ENCODE peak calls at places on chromosomes 12 and 14, in nine cellular contexts. O is fibroblast of lung, G is endodermal cell, M is mesendoderm, P is mesenchymal stem cell, K is H1, Q is GM23248, Z is DND-41, C is neuronal stem cell. L is an unnamed sample.

GRCh38 chr14:50668008-50668851 is at the start of gene SAV1:
- DNase-seq in O (peak), K (no peak), M (peak), G (peak), C (peak), Q (peak), P (peak), Z (peak), L (peak)

GRCh38 chr14:59060841-59061240 is 127.6 kb upstream of the DAAM1 start:
- DNase-seq in C (no peak), Q (no peak), Z (no peak), K (no peak), G (no peak), P (no peak), O (peak), M (no peak), L (no peak)

GRCh38 chr14:102096569-102097188 is 9.8 kb upstream of the HSP90AA1 start:
- DNase-seq in C (peak), O (peak), Q (peak), Z (peak), G (peak), M (peak), K (no peak), P (peak), L (peak)

GRCh38 chr14:72476657-72477499 is 417.0 kb downstream of the DPF3 start:
- DNase-seq in K (peak), O (peak), C (no peak), G (peak), Z (peak), P (peak), M (peak), Q (peak), L (peak)

GRCh38 chr12:6262211-6262610 is 48.3 kb upstream of the PLEKHG6 start:
- DNase-seq in K (no peak), G (peak), M (no peak), P (no peak), Q (no peak), O (no peak), C (no peak), Z (no peak), L (no peak)

GRCh38 chr12:40253936-40254335 is 29.1 kb downstream of the LRRK2 start:
- DNase-seq in K (no peak), C (no peak), G (no peak), Z (no peak), M (no peak), Q (peak), P (no peak), O (peak), L (peak)

GRCh38 chr14:106610691-106611090 is 1084.3 kb downstream of the TMEM121 start:
- DNase-seq in G (no peak), Z (peak), C (no peak), M (no peak), K (no peak), P (no peak), Q (no peak), O (no peak), L (no peak)

GRCh38 chr14:26685401-26685800 is 87.6 kb upstream of the NOVA1 start:
- DNase-seq in P (no peak), Q (no peak), M (no peak), K (no peak), O (no peak), C (no peak), Z (no peak), G (no peak), L (no peak)

GRCh38 chr12:1552978-1553471 is 41.4 kb downstream of the FBXL14 start:
- DNase-seq in Q (peak), K (no peak), C (no peak), M (no peak), Z (no peak), G (peak), P (peak), O (no peak), L (peak)

GRCh38 chr14:92122351-92122677 is 545 bp downstream of the CPSF2 start:
- DNase-seq in O (peak), Z (no peak), P (peak), M (peak), G (no peak), K (no peak), Q (peak), C (peak), L (peak)

GRCh38 chr14:104709387-104710019 is 14.5 kb upstream of the ADSS1 start:
- DNase-seq in Z (no peak), M (no peak), K (no peak), Q (no peak), C (no peak), P (no peak), G (no peak), O (no peak), L (no peak)

GRCh38 chr12:119463211-119463914 is 128.8 kb downstream of the CCDC60 start:
- DNase-seq in Z (no peak), C (no peak), O (no peak), Q (no peak), P (no peak), K (no peak), G (no peak), M (no peak), L (no peak)

GRCh38 chr14:68307769-68308168 is 485.1 kb downstream of the ZFP36L1 start:
- DNase-seq in M (no peak), Z (no peak), K (no peak), O (no peak), C (no peak), Q (peak), G (no peak), P (no peak), L (peak)

GRCh38 chr12:13165578-13166120 is 30.9 kb upstream of the EMP1 start:
- DNase-seq in P (peak), Z (peak), K (no peak), G (peak), Q (peak), O (peak), M (peak), C (no peak), L (peak)

GRCh38 chr14:31388687-31389413 is 31.5 kb downstream of the HEATR5A start:
- DNase-seq in Q (peak), M (no peak), G (no peak), Z (no peak), C (no peak), O (no peak), P (peak), K (no peak), L (peak)

GRCh38 chr12:120674172-120674571 is 12.8 kb upstream of the MLEC start:
- DNase-seq in P (no peak), M (no peak), K (no peak), O (no peak), C (no peak), Q (no peak), Z (no peak), G (no peak), L (no peak)

GRCh38 chr12:79988368-79988767 is 53.5 kb upstream of the PPP1R12A start:
- DNase-seq in G (no peak), M (no peak), Z (no peak), C (no peak), P (peak), K (no peak), Q (peak), O (peak), L (peak)

GRCh38 chr14:90019824-90020523 is 41.8 kb upstream of the KCNK13 start:
- DNase-seq in Z (no peak), K (no peak), O (no peak), C (no peak), Q (peak), G (no peak), P (no peak), M (no peak), L (no peak)

GRCh38 chr14:37464192-37464858 is 130.7 kb downstream of the FOXA1 start:
- DNase-seq in Q (no peak), K (no peak), M (no peak), Z (no peak), O (no peak), C (no peak), P (no peak), G (no peak), L (no peak)

GRCh38 chr14:34134484-34134883 is 183.6 kb upstream of the EGLN3 start:
- DNase-seq in K (no peak), G (no peak), P (no peak), M (no peak), Q (no peak), C (no peak), Z (no peak), O (no peak), L (no peak)

GRCh38 chr12:124835652-124836410 is 27.8 kb downstream of the SCARB1 start:
- DNase-seq in P (no peak), M (no peak), O (no peak), C (no peak), Q (no peak), K (no peak), G (no peak), Z (no peak), L (no peak)

GRCh38 chr12:7937867-7938506 is 2.0 kb upstream of the SLC2A3 start:
- DNase-seq in O (peak), Z (peak), P (peak), G (no peak), C (no peak), Q (peak), K (no peak), M (peak), L (no peak)

GRCh38 chr12:442235-442884 is 17.4 kb upstream of the B4GALNT3 start:
- DNase-seq in M (peak), Z (peak), C (peak), O (peak), P (peak), G (peak), Q (peak), K (no peak), L (peak)

GRCh38 chr12:75779891-75780501 is 251.6 kb downstream of the PHLDA1 start:
- DNase-seq in M (peak), C (peak), Z (no peak), G (no peak), P (no peak), K (no peak), Q (no peak), O (no peak), L (no peak)

GRCh38 chr12:88206636-88207035 is 64.5 kb downstream of the TMTC3 start:
- DNase-seq in P (peak), M (no peak), K (no peak), G (no peak), Z (no peak), C (no peak), Q (peak), O (no peak), L (peak)

GRCh38 chr14:101972126-101972785 is 7.9 kb downstream of the DYNC1H1 start:
- DNase-seq in Z (no peak), K (no peak), Q (peak), G (peak), P (peak), M (peak), O (peak), C (no peak), L (peak)

GRCh38 chr14:51533160-51533559 is 118.5 kb upstream of the FRMD6 start:
- DNase-seq in P (peak), Q (peak), K (no peak), Z (no peak), O (peak), G (no peak), C (no peak), M (no peak), L (peak)

GRCh38 chr12:51371295-51371953 is 19.8 kb downstream of the GALNT6 start:
- DNase-seq in M (peak), O (peak), C (peak), K (peak), P (peak), G (peak), Q (peak), Z (no peak), L (peak)

GRCh38 chr12:55741978-55742377 is 944 bp upstream of the GDF11 start:
- DNase-seq in K (no peak), Z (no peak), Q (no peak), O (no peak), C (no peak), P (no peak), M (no peak), G (no peak), L (no peak)

DNA sequence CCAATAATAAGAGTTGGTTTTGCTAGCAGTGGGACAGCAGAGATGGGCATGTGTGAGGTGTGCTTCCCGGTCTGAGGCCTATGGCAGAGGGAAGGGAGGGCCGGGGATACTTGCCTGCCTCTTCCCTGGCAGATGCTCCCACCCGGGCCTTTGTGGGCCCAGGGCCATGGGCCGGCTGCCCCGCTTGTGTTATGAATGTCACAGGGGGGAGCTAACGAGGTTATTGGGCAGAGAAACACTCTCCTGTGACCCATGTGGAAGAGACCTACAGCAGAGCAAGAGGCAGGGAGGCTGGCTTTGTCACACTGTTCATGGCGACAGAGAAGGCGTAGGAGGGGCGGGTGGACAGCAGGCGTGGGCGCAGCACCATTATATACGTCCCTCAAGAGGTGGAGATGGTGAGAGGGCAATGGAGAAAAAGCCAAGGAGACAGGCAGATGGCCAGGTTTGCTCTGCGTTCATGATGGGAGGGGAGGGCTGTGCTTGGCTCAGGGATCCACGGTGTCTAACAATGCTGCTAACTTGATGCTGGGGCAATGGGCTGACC is 13.3 kb downstream of the CCND2 start:
- DNase-seq in Q (no peak), Z (no peak), M (no peak), K (no peak), P (no peak), C (no peak), G (peak), O (no peak), L (no peak)
- H3K9ac ChIP-seq in Q (no peak), Z (no peak), M (no peak), K (no peak), P (no peak), C (no peak), G (no peak), O (no peak), L (no peak)

GRCh38 chr14:93788557-93789365 is 476 bp upstream of the PRIMA1 start:
- DNase-seq in C (peak), Q (peak), O (no peak), Z (no peak), K (no peak), P (no peak), M (peak), G (peak), L (no peak)
- H3K9ac ChIP-seq in C (peak), Q (no peak), O (no peak), Z (no peak), K (no peak), P (no peak), M (peak), G (peak), L (no peak)

DNA sequence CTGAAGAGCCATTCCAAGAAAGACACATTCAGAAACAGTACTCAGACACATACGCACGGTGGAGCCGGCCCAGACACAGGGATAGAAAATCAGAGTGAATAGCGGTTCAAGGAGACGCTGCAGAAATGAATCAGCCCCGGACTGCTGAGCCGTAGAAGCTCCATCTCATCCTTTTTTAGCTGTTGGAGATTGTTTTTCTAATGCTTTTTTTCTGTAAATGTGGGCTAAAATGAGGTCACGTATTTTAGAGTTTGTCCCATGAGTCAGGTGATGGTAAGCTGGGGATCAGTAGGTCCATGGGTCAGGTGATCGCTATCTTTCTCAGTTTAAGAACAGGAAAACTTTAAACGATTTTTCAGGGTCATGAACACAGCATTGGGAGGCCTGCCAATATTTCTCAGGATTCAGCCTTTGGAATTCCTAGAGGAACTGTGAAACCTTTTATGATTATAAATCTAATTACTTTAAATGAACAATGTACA is 202.4 kb downstream of the ITPR2 start:
- DNase-seq in G (no peak), C (no peak), O (peak), Z (no peak), Q (peak), P (peak), M (no peak), K (no peak), L (peak)
- H3K9ac ChIP-seq in G (no peak), C (no peak), O (no peak), Z (no peak), Q (no peak), P (peak), M (no peak), K (no peak), L (peak)

GRCh38 chr12:104180389-104180788 is 35.2 kb upstream of the TXNRD1 start:
- DNase-seq in Z (no peak), O (no peak), G (no peak), Q (no peak), M (no peak), P (no peak), K (no peak), C (no peak), L (no peak)

GRCh38 chr12:104175726-104176247 is 37.8 kb upstream of the NFYB start:
- DNase-seq in K (no peak), Q (no peak), Z (no peak), O (no peak), C (no peak), M (no peak), P (no peak), G (no peak), L (no peak)

GRCh38 chr12:104177663-104178501 is 37.7 kb upstream of the TXNRD1 start:
- DNase-seq in C (no peak), Q (peak), P (peak), O (peak), K (no peak), M (peak), G (no peak), Z (peak), L (peak)

GRCh38 chr12:104181313-104181712 is 34.3 kb upstream of the TXNRD1 start:
- DNase-seq in O (peak), C (no peak), Q (peak), G (peak), Z (no peak), K (no peak), P (no peak), M (no peak), L (peak)

DNA sequence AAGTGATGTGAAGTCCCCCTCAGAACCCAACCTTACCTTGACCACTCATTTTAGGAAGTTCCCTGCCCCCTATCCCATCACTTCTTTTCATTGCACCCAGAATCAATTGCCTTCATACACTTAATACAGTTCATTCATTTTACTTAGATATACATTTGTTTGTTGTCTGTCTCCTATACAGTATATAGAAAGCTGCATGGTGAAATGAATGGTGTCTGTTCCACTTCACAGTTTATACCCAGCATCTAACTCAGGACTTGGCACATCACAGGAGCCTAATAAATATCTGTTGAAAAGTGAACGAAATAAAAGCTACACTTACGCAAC is 38.3 kb upstream of the TXNRD1 start:
- DNase-seq in G (no peak), K (no peak), P (no peak), M (no peak), O (no peak), Z (no peak), C (no peak), Q (no peak), L (no peak)
- H3K9ac ChIP-seq in G (no peak), K (no peak), P (peak), M (no peak), O (no peak), Z (no peak), C (no peak), Q (peak), L (peak)

DNA sequence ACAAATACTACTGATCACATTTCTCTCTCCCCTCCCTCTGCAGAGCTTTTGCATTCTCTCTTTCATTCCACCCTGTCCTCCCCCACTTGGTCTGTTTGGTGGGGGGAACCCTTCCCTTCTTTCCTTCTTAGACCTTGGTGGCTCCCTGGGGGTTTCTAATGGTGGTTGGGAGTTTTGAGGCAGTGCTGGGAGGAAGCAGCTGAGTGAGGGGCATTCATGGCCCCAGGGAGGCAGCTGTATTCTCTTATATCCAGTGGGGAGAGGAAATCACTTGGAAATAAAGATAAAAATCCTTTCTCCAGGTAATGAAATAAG is 13.3 kb downstream of the NGDN start:
- DNase-seq in Z (no peak), G (no peak), P (no peak), C (no peak), M (no peak), O (no peak), K (no peak), Q (no peak), L (no peak)
- H3K9ac ChIP-seq in Z (no peak), G (no peak), P (no peak), C (no peak), M (no peak), O (no peak), K (no peak), Q (no peak), L (no peak)